ENCODE peak calls at places on chromosomes 5 and 9, in four cellular contexts. W is breast epithelium, J is thyroid gland, X is GM12892. H is an unnamed sample.

GRCh38 chr9:137307255-137308101 is 5.4 kb upstream of the NRARP start:
- DNase-seq in W (peak), J (no peak), X (no peak), H (no peak)

GRCh38 chr9:135098400-135099105 is 11.1 kb downstream of the OLFM1 start:
- DNase-seq in W (no peak), J (peak), X (no peak), H (peak)

GRCh38 chr9:136728548-136729123 is 14.1 kb downstream of the LCN10 start:
- DNase-seq in W (no peak), J (peak), X (no peak), H (no peak)

GRCh38 chr9:20339611-20340010 is 282.7 kb downstream of the MLLT3 start:
- DNase-seq in W (no peak), J (no peak), X (no peak), H (no peak)

GRCh38 chr9:120397453-120397852 is 182.5 kb downstream of the CDK5RAP2 start:
- DNase-seq in W (no peak), J (no peak), X (no peak), H (no peak)

GRCh38 chr9:138052635-138053320 is 175.2 kb downstream of the CACNA1B start:
- DNase-seq in W (no peak), J (no peak), X (no peak), H (no peak)

GRCh38 chr9:123121457-123121856 is 88.0 kb downstream of the GPR21 start:
- DNase-seq in W (no peak), J (no peak), X (no peak), H (no peak)

GRCh38 chr5:98793223-98793622 is 19.8 kb downstream of the RGMB start:
- DNase-seq in W (no peak), J (no peak), X (no peak), H (no peak)

GRCh38 chr5:81428866-81429265 is 34.9 kb upstream of the ACOT12 start:
- DNase-seq in W (no peak), J (no peak), X (no peak), H (no peak)

GRCh38 chr5:35285011-35285410 is 54.7 kb upstream of the PRLR start:
- DNase-seq in W (no peak), J (no peak), X (no peak), H (no peak)

GRCh38 chr5:177315411-177315810 is 3.7 kb upstream of the MXD3 start:
- DNase-seq in W (no peak), J (no peak), X (no peak), H (no peak)

GRCh38 chr5:57318251-57318650 is 144.4 kb downstream of the GPBP1 start:
- DNase-seq in W (no peak), J (no peak), X (no peak), H (no peak)

GRCh38 chr5:108588323-108588722 is 159.4 kb upstream of the FER start:
- DNase-seq in W (no peak), J (no peak), X (no peak), H (no peak)

GRCh38 chr9:106172265-106172664 is 477.9 kb downstream of the TMEM38B start:
- DNase-seq in W (no peak), J (no peak), X (no peak), H (no peak)

GRCh38 chr9:100011062-100011681 is 87.6 kb downstream of the ERP44 start:
- DNase-seq in W (no peak), J (no peak), X (no peak), H (peak)

GRCh38 chr5:74127377-74128338 is 501.7 kb downstream of the ARHGEF28 start:
- DNase-seq in W (no peak), J (peak), X (no peak), H (peak)

GRCh38 chr9:115416299-115416698 is 298.3 kb upstream of the TNC start:
- DNase-seq in W (no peak), J (no peak), X (no peak), H (no peak)

GRCh38 chr9:89597711-89598707 is 6.8 kb upstream of the GADD45G start:
- DNase-seq in W (no peak), J (peak), X (no peak), H (peak)

GRCh38 chr9:110278080-110278707 is 21.9 kb upstream of the TXN start:
- DNase-seq in W (no peak), J (no peak), X (no peak), H (no peak)

GRCh38 chr9:100671811-100672305 is 94.0 kb downstream of the CAVIN4 start:
- DNase-seq in W (no peak), J (no peak), X (no peak), H (no peak)

GRCh38 chr5:43305948-43306563 is 7.2 kb downstream of the HMGCS1 start:
- DNase-seq in W (no peak), J (no peak), X (no peak), H (peak)

GRCh38 chr5:6365977-6366590 is 12.3 kb downstream of the MED10 start:
- DNase-seq in W (no peak), J (no peak), X (no peak), H (no peak)

GRCh38 chr5:20360243-20360642 is 372.2 kb upstream of the CDH18 start:
- DNase-seq in W (no peak), J (no peak), X (no peak), H (no peak)

GRCh38 chr9:108444400-108445358 is 411.1 kb downstream of the ACTL7B start:
- DNase-seq in W (no peak), J (no peak), X (no peak), H (peak)

GRCh38 chr9:70484232-70485130 is 70.0 kb upstream of the KLF9 start:
- DNase-seq in W (no peak), J (peak), X (peak), H (peak)

GRCh38 chr9:94827584-94828304 is 101.2 kb downstream of the AOPEP start:
- DNase-seq in W (no peak), J (no peak), X (no peak), H (no peak)

GRCh38 chr5:61332369-61332745 is 299 bp downstream of the ZSWIM6 start:
- DNase-seq in W (no peak), J (peak), X (peak), H (no peak)

GRCh38 chr5:143739741-143740140 is 72.2 kb upstream of the HMHB1 start:
- DNase-seq in W (no peak), J (no peak), X (no peak), H (no peak)

GRCh38 chr5:353599-354580 is 32.4 kb downstream of the AHRR start:
- DNase-seq in W (no peak), J (no peak), X (no peak), H (no peak)

GRCh38 chr9:112135706-112136105 is 39.4 kb downstream of the SUSD1 start:
- DNase-seq in W (no peak), J (no peak), X (no peak), H (no peak)

GRCh38 chr5:13830536-13830935 is 114.0 kb downstream of the DNAH5 start:
- DNase-seq in W (no peak), J (no peak), X (no peak), H (no peak)

GRCh38 chr5:139650031-139650688 is 2.0 kb downstream of the CXXC5 start:
- DNase-seq in W (no peak), J (peak), X (no peak), H (no peak)

GRCh38 chr5:140611020-140611521 is 21.9 kb downstream of the CD14 start:
- DNase-seq in W (no peak), J (no peak), X (no peak), H (no peak)

GRCh38 chr9:127307802-127308201 is 43.2 kb downstream of the GARNL3 start:
- DNase-seq in W (no peak), J (no peak), X (no peak), H (no peak)
- TF ChIP-seq POLR2A in W (no peak), J (no peak), X (no peak), H (no peak)

GRCh38 chr5:54552446-54552845 is 34.9 kb downstream of the SNX18 start:
- DNase-seq in W (no peak), J (no peak), X (no peak), H (no peak)

GRCh38 chr5:54551906-54552305 is 34.3 kb downstream of the SNX18 start:
- DNase-seq in W (no peak), J (no peak), X (no peak), H (no peak)

GRCh38 chr5:54558362-54558761 is 40.8 kb downstream of the SNX18 start:
- DNase-seq in W (no peak), J (no peak), X (no peak), H (no peak)

GRCh38 chr5:54553659-54554207 is 36.2 kb downstream of the SNX18 start:
- DNase-seq in W (no peak), J (peak), X (no peak), H (no peak)

GRCh38 chr5:54556136-54556535 is 38.6 kb downstream of the SNX18 start:
- DNase-seq in W (no peak), J (no peak), X (no peak), H (no peak)
- TF ChIP-seq POLR2A in W (no peak), J (no peak), X (no peak), H (no peak)

GRCh38 chr9:129140397-129141065 is 29.3 kb downstream of the PTPA start:
- DNase-seq in W (peak), J (peak), X (no peak), H (no peak)

GRCh38 chr9:129138476-129139232 is 27.4 kb downstream of the PTPA start:
- DNase-seq in W (peak), J (peak), X (no peak), H (peak)

GRCh38 chr9:129141066-129142041 is 30.1 kb downstream of the PTPA start:
- DNase-seq in W (no peak), J (peak), X (no peak), H (no peak)

GRCh38 chr9:129139233-129139992 is 28.2 kb downstream of the PTPA start:
- DNase-seq in W (peak), J (peak), X (peak), H (peak)

GRCh38 chr9:129139993-129140396 is 28.8 kb downstream of the PTPA start:
- DNase-seq in W (peak), J (peak), X (peak), H (peak)
- TF ChIP-seq POLR2A in W (peak), J (peak), X (peak), H (peak)

DNA sequence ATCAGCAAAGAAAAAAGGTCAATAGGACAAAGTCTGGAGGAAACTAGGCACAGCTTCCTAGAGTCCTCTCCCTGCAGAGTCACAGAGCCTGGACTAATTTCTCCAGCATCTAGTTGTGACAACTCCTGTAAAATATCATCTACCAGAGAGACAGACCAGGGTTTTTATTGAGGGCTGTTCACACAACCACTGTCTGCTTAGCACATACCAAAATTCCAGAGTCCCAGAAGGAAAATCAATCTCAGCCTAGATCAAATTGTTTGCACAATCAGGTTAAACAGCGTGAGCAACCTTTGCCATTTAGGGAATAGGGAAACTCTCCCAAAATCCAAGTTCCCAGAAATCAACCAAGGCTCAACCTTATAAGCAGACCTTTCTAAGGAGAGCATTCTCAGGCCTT is 190.3 kb downstream of the SYK start:
- DNase-seq in W (no peak), J (no peak), X (no peak), H (no peak)
- TF ChIP-seq POLR2A in W (no peak), J (no peak), X (no peak), H (no peak)

DNA sequence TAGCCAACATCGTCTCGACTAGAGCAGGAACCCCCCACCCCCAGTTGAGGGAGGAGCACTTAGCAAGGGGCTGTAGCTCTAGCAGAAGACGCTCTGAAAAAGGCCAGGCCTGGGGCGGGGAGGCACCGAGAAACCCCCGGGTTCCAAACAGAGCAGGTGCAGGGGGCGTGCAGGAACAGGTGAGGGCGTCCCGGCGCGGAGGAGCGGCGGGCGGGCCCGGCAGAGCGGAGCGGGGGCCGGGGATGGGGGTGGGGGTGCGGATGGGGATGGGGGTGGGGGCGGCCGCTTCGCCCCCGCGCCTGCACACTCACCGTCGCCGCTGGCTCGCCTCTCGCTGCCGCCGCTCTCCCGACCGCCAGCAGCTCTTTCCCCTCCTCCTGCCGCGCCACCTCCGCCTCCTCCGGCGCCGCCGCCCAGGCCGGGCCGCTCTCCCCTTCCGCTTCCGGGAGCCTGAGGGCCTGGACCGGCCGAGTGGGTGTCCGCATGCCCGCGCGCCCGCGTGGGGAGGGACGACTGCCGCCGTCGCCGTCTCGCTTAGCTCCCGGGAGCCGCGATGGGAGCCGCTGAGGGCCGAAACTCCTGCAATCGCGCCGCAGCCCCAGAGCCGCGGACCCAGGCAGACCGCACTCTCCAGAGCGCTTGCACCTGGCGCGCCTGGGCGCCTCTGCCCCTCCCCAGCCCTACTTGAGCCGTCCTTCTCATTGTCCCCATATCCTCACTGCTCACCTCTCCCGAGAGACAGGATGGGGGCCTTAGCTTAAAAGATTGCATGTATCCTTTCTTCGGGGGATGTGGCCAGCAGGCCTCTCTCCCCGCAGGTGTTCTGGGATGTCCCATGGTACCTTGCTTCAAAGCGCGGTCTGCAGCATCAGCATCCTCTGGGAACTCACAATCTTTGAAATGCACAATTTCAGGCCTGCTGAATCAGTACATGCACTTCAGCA is at the start of gene ZDHHC21:
- DNase-seq in W (peak), J (peak), X (peak), H (peak)
- TF ChIP-seq POLR2A in W (no peak), J (peak), X (peak), H (peak)